ENCODE peak calls at places on chromosomes 16 and 17, in five cellular contexts. P, U, W, G and Y are unnamed samples.

GRCh38 chr16:87344931-87345631 is 27.9 kb upstream of the C16orf95 start:
- DNase-seq in G (no peak), U (no peak), W (no peak), P (peak; percentile 20), Y (peak; percentile 21)

GRCh38 chr17:71975331-71975801 is 145.5 kb upstream of the SOX9 start:
- DNase-seq in W (no peak), U (peak; percentile 18), P (peak; percentile 67), G (no peak), Y (no peak)

GRCh38 chr17:47315451-47316266 is 8.1 kb upstream of the EFCAB13 start:
- DNase-seq in G (peak; percentile 35), P (peak; percentile 90), W (peak; percentile 88), U (peak; percentile 84), Y (no peak)

GRCh38 chr17:82392967-82393366 is 21.4 kb downstream of the UTS2R start:
- DNase-seq in U (no peak), G (no peak), P (no peak), W (no peak), Y (no peak)

GRCh38 chr16:11989238-11990160 is 13.0 kb downstream of the SNX29 start:
- DNase-seq in G (no peak), W (no peak), P (no peak), U (no peak), Y (no peak)

GRCh38 chr17:81389585-81389984 is 5.7 kb upstream of the BAHCC1 start:
- DNase-seq in G (no peak), W (no peak), P (no peak), U (no peak), Y (no peak)

GRCh38 chr16:79734721-79735120 is 134.2 kb upstream of the MAF start:
- DNase-seq in P (no peak), W (no peak), G (no peak), U (no peak), Y (no peak)

GRCh38 chr16:2339521-2340484 is 725 bp downstream of the ABCA3 start:
- DNase-seq in P (peak; percentile 5), G (peak; percentile 47), U (no peak), W (peak; percentile 77), Y (peak; percentile 67)

GRCh38 chr17:20203761-20204263 is 194.7 kb downstream of the SPECC1 start:
- DNase-seq in P (no peak), U (no peak), W (no peak), G (no peak), Y (no peak)

GRCh38 chr17:76811028-76811427 is 57.2 kb upstream of the MGAT5B start:
- DNase-seq in P (no peak), U (no peak), W (no peak), G (no peak), Y (no peak)

GRCh38 chr17:16398270-16399267 is 16.8 kb upstream of the TRPV2 start:
- DNase-seq in P (no peak), W (no peak), U (no peak), G (no peak), Y (peak; percentile 42)

GRCh38 chr16:49492090-49492801 is 118.6 kb downstream of the C16orf78 start:
- DNase-seq in P (peak; percentile 7), W (no peak), G (peak; percentile 73), U (no peak), Y (no peak)

GRCh38 chr16:19238386-19238785 is 47.1 kb upstream of the CLEC19A start:
- DNase-seq in W (no peak), G (no peak), P (no peak), U (no peak), Y (no peak)

GRCh38 chr16:9364721-9365693 is 273.6 kb downstream of the HAPSTR1 start:
- DNase-seq in P (no peak), U (no peak), G (no peak), W (no peak), Y (no peak)

GRCh38 chr17:8887834-8888703 is 20.6 kb upstream of the PIK3R6 start:
- DNase-seq in P (no peak), G (no peak), U (no peak), W (peak; percentile 63), Y (no peak)

GRCh38 chr16:2776500-2777139 is 460 bp downstream of the ELOB start:
- DNase-seq in U (no peak), W (peak; percentile 47), G (no peak), P (no peak), Y (no peak)

GRCh38 chr17:67020293-67020766 is 24.0 kb upstream of the CACNG1 start:
- DNase-seq in U (no peak), G (no peak), P (no peak), W (no peak), Y (no peak)

GRCh38 chr16:67529639-67530012 is 997 bp downstream of the RIPOR1 start:
- DNase-seq in U (no peak), P (no peak), G (peak; percentile 39), W (peak; percentile 66), Y (no peak)

GRCh38 chr16:9650284-9650683 is 531.9 kb downstream of the GRIN2A start:
- DNase-seq in W (no peak), P (no peak), G (no peak), U (no peak), Y (no peak)

GRCh38 chr16:17404903-17405691 is 65.7 kb downstream of the XYLT1 start:
- DNase-seq in G (no peak), U (peak; percentile 62), W (no peak), P (peak; percentile 94), Y (no peak)

GRCh38 chr16:85037050-85037410 is 9.4 kb downstream of the KIAA0513 start:
- DNase-seq in W (peak; percentile 88), P (peak; percentile 66), G (no peak), U (peak; percentile 80), Y (no peak)

GRCh38 chr16:23826528-23827244 is 9.1 kb upstream of the PRKCB start:
- DNase-seq in P (no peak), G (no peak), W (no peak), U (no peak), Y (peak; percentile 58)

GRCh38 chr16:3902731-3903130 is 22.2 kb upstream of the CREBBP start:
- DNase-seq in U (peak; percentile 31), G (no peak), W (no peak), P (no peak), Y (no peak)

GRCh38 chr16:19177111-19177747 is 9.2 kb downstream of the SYT17 start:
- DNase-seq in G (no peak), P (no peak), W (no peak), U (no peak), Y (no peak)

GRCh38 chr16:72986011-72986410 is 61.9 kb downstream of the ZFHX3 start:
- DNase-seq in P (no peak), W (no peak), U (no peak), G (no peak), Y (no peak)